ENCODE peak calls at places on chromosome 3, in six cellular contexts. C, I, Q, N, T and L are unnamed samples.

GRCh38 chr3:16587047-16587702 is 18.0 kb downstream of the DAZL start:
- DNase-seq in C (no peak), I (no peak), Q (no peak), N (no peak), T (no peak), L (no peak)

GRCh38 chr3:190443257-190443656 is 6.4 kb downstream of the TMEM207 start:
- DNase-seq in C (no peak), I (no peak), Q (no peak), N (no peak), T (peak), L (no peak)

GRCh38 chr3:172707967-172708366 is 2.9 kb downstream of the NCEH1 start:
- DNase-seq in C (no peak), I (no peak), Q (no peak), N (no peak), T (peak), L (no peak)

GRCh38 chr3:127264292-127264691 is 23.6 kb downstream of the PRR20G start:
- DNase-seq in C (no peak), I (no peak), Q (no peak), N (no peak), T (no peak), L (no peak)

GRCh38 chr3:133547432-133548041 is 25.9 kb upstream of the CDV3 start:
- DNase-seq in C (no peak), I (no peak), Q (no peak), N (no peak), T (peak), L (peak)

GRCh38 chr3:19901918-19902317 is 32.1 kb downstream of the EFHB start:
- DNase-seq in C (no peak), I (no peak), Q (no peak), N (no peak), T (peak), L (no peak)

GRCh38 chr3:198079771-198080520 is 119.9 kb downstream of the LMLN start:
- DNase-seq in C (no peak), I (peak), Q (peak), N (peak), T (peak), L (peak)

GRCh38 chr3:13420817-13421755 is 964 bp upstream of the NUP210 start:
- DNase-seq in C (no peak), I (peak), Q (peak), N (peak), T (no peak), L (peak)

GRCh38 chr3:197376020-197376419 is 77.6 kb upstream of the DLG1 start:
- DNase-seq in C (no peak), I (no peak), Q (no peak), N (no peak), T (no peak), L (no peak)

GRCh38 chr3:31288641-31289100 is 244.1 kb upstream of the STT3B start:
- DNase-seq in C (no peak), I (peak), Q (no peak), N (no peak), T (peak), L (peak)

GRCh38 chr3:122942937-122943827 is 84.4 kb downstream of the SEMA5B start:
- DNase-seq in C (no peak), I (peak), Q (no peak), N (peak), T (peak), L (peak)

GRCh38 chr3:165759041-165759440 is 78.2 kb downstream of the BCHE start:
- DNase-seq in C (no peak), I (no peak), Q (no peak), N (no peak), T (no peak), L (no peak)

GRCh38 chr3:73808862-73809509 is 184.2 kb upstream of the PDZRN3 start:
- DNase-seq in C (no peak), I (no peak), Q (no peak), N (no peak), T (peak), L (no peak)

GRCh38 chr3:10835406-10835805 is 19.4 kb downstream of the SLC6A11 start:
- DNase-seq in C (no peak), I (no peak), Q (no peak), N (no peak), T (no peak), L (no peak)

GRCh38 chr3:193677734-193678133 is 84.7 kb downstream of the OPA1 start:
- DNase-seq in C (no peak), I (no peak), Q (no peak), N (no peak), T (no peak), L (no peak)

GRCh38 chr3:67648701-67649100 is 5.7 kb downstream of the SUCLG2 start:
- DNase-seq in C (no peak), I (no peak), Q (no peak), N (no peak), T (no peak), L (no peak)

GRCh38 chr3:193548406-193548805 is 6.3 kb downstream of the ATP13A4 start:
- DNase-seq in C (peak), I (no peak), Q (no peak), N (no peak), T (no peak), L (no peak)

GRCh38 chr3:129343643-129344360 is 65.1 kb downstream of the HMCES start:
- DNase-seq in C (no peak), I (peak), Q (no peak), N (peak), T (peak), L (peak)

GRCh38 chr3:194203482-194204035 is 67.6 kb downstream of the HES1 start:
- DNase-seq in C (no peak), I (no peak), Q (no peak), N (peak), T (no peak), L (no peak)